ENCODE peak calls at places on chromosomes 6 and 20, in four cellular contexts. R, C, S and H are unnamed samples.

GRCh38 chr20:8304124-8304800 is 172.2 kb downstream of the PLCB1 start:
- DNase-seq in R (no peak), C (no peak), S (no peak), H (no peak)

GRCh38 chr6:25056130-25056529 is 120.4 kb upstream of the RIPOR2 start:
- DNase-seq in R (no peak), C (peak), S (no peak), H (peak)

GRCh38 chr6:159828074-159828473 is 28.0 kb downstream of the PNLDC1 start:
- DNase-seq in R (peak), C (peak), S (no peak), H (no peak)

GRCh38 chr6:138107752-138108592 is 753 bp upstream of the PERP start:
- DNase-seq in R (no peak), C (no peak), S (no peak), H (no peak)

GRCh38 chr6:132132911-132133639 is 181.9 kb upstream of the CCN2 start:
- DNase-seq in R (peak), C (no peak), S (no peak), H (no peak)

GRCh38 chr6:125194980-125195379 is 41.4 kb downstream of the TPD52L1 start:
- DNase-seq in R (no peak), C (no peak), S (no peak), H (no peak)

GRCh38 chr20:16158090-16158975 is 414.9 kb downstream of the KIF16B start:
- DNase-seq in R (no peak), C (no peak), S (no peak), H (peak)

GRCh38 chr20:36760647-36761046 is 12.9 kb downstream of the DSN1 start:
- DNase-seq in R (no peak), C (no peak), S (no peak), H (no peak)

GRCh38 chr6:96151707-96152106 is 135.9 kb downstream of the FUT9 start:
- DNase-seq in R (no peak), C (no peak), S (no peak), H (no peak)

GRCh38 chr6:80520195-80520594 is 413.7 kb downstream of the BCKDHB start:
- DNase-seq in R (peak), C (no peak), S (no peak), H (no peak)

GRCh38 chr6:5541751-5542432 is 280.6 kb downstream of the FARS2 start:
- DNase-seq in R (peak), C (no peak), S (no peak), H (no peak)

GRCh38 chr6:108355890-108356289 is 61.0 kb downstream of the AFG1L start:
- DNase-seq in R (no peak), C (no peak), S (no peak), H (no peak)

GRCh38 chr6:24149836-24150235 is 23.8 kb downstream of the NRSN1 start:
- DNase-seq in R (no peak), C (no peak), S (no peak), H (no peak)

GRCh38 chr20:2238601-2239000 is 57.2 kb upstream of the TGM3 start:
- DNase-seq in R (no peak), C (no peak), S (no peak), H (no peak)

GRCh38 chr6:68087399-68088133 is 547.5 kb upstream of the ADGRB3 start:
- DNase-seq in R (peak), C (no peak), S (no peak), H (no peak)

GRCh38 chr6:3722211-3722621 is 29.3 kb downstream of the PXDC1 start:
- DNase-seq in R (peak), C (no peak), S (no peak), H (no peak)

GRCh38 chr6:25199544-25199943 is 79.6 kb upstream of the CARMIL1 start:
- DNase-seq in R (no peak), C (no peak), S (no peak), H (no peak)

GRCh38 chr6:147205690-147206600 is 1.7 kb downstream of the STXBP5 start:
- DNase-seq in R (peak), C (no peak), S (no peak), H (no peak)

GRCh38 chr6:15442467-15442866 is 196.6 kb downstream of the JARID2 start:
- DNase-seq in R (no peak), C (no peak), S (no peak), H (no peak)

GRCh38 chr20:62944746-62945145 is 6.8 kb downstream of the GID8 start:
- DNase-seq in R (no peak), C (no peak), S (no peak), H (peak)

GRCh38 chr20:20548527-20549266 is 163.7 kb downstream of the RALGAPA2 start:
- DNase-seq in R (no peak), C (no peak), S (no peak), H (no peak)

GRCh38 chr6:3226422-3227362 is 761 bp downstream of the TUBB2B start:
- DNase-seq in R (no peak), C (no peak), S (peak), H (no peak)

GRCh38 chr6:154243793-154244768 is 112.5 kb downstream of the IPCEF1 start:
- DNase-seq in R (no peak), C (no peak), S (no peak), H (no peak)

GRCh38 chr6:35014341-35014740 is 125.3 kb downstream of the ANKS1A start:
- DNase-seq in R (no peak), C (no peak), S (no peak), H (no peak)

GRCh38 chr20:63081351-63081750 is 74.6 kb upstream of the BHLHE23 start:
- DNase-seq in R (no peak), C (peak), S (no peak), H (peak)

GRCh38 chr6:159036673-159037072 is 8.1 kb downstream of the TAGAP start:
- DNase-seq in R (no peak), C (no peak), S (no peak), H (no peak)

GRCh38 chr6:8219352-8219943 is 117.1 kb upstream of the EEF1E1 start:
- DNase-seq in R (peak), C (no peak), S (no peak), H (no peak)